ENCODE peak calls at places on chromosomes 6 and 20, in six cellular contexts. One of them, this sample, is unnamed.

GRCh38 chr6:33983721-33984465 is 162.0 kb downstream of the GRM4 start:
- DNase-seq in fibroblast of pulmonary artery: no peak
- DNase-seq in MM.1S: no peak
- DNase-seq in esophagus squamous epithelium: no peak
- DNase-seq in cardiac muscle cell: no peak
- DNase-seq in fibroblast of lung: no peak
- DNase-seq in this sample: no peak

GRCh38 chr20:11891827-11892521 is 25.7 kb upstream of the BTBD3 start:
- DNase-seq in fibroblast of pulmonary artery: peak; percentile 73
- DNase-seq in MM.1S: peak; percentile 84
- DNase-seq in esophagus squamous epithelium: no peak
- DNase-seq in cardiac muscle cell: peak; percentile 75
- DNase-seq in fibroblast of lung: peak; percentile 67
- DNase-seq in this sample: peak; percentile 75

GRCh38 chr6:98980814-98981213 is 33.1 kb upstream of the FBXL4 start:
- DNase-seq in fibroblast of pulmonary artery: no peak
- DNase-seq in MM.1S: no peak
- DNase-seq in esophagus squamous epithelium: no peak
- DNase-seq in cardiac muscle cell: no peak
- DNase-seq in fibroblast of lung: no peak
- DNase-seq in this sample: no peak

GRCh38 chr6:14441371-14441781 is 323.8 kb downstream of the CD83 start:
- DNase-seq in fibroblast of pulmonary artery: peak; percentile 56
- DNase-seq in MM.1S: no peak
- DNase-seq in esophagus squamous epithelium: no peak
- DNase-seq in cardiac muscle cell: peak; percentile 65
- DNase-seq in fibroblast of lung: no peak
- DNase-seq in this sample: peak; percentile 18

GRCh38 chr6:28443112-28443773 is at the start of gene ZSCAN23:
- DNase-seq in fibroblast of pulmonary artery: peak; percentile 94
- DNase-seq in MM.1S: peak; percentile 90
- DNase-seq in esophagus squamous epithelium: peak; percentile 5
- DNase-seq in cardiac muscle cell: peak; percentile 92
- DNase-seq in fibroblast of lung: peak; percentile 92
- DNase-seq in this sample: peak; percentile 80

GRCh38 chr6:151916680-151917164 is 109.2 kb downstream of the ESR1 start:
- DNase-seq in fibroblast of pulmonary artery: peak; percentile 51
- DNase-seq in MM.1S: no peak
- DNase-seq in esophagus squamous epithelium: no peak
- DNase-seq in cardiac muscle cell: peak; percentile 19
- DNase-seq in fibroblast of lung: peak; percentile 76
- DNase-seq in this sample: peak; percentile 72

GRCh38 chr6:87287251-87287650 is 35.1 kb upstream of the SMIM8 start:
- DNase-seq in fibroblast of pulmonary artery: peak; percentile 13
- DNase-seq in MM.1S: no peak
- DNase-seq in esophagus squamous epithelium: no peak
- DNase-seq in cardiac muscle cell: no peak
- DNase-seq in fibroblast of lung: no peak
- DNase-seq in this sample: no peak

GRCh38 chr6:41591859-41592502 is 45.8 kb downstream of the FOXP4 start:
- DNase-seq in fibroblast of pulmonary artery: peak; percentile 66
- DNase-seq in MM.1S: peak; percentile 30
- DNase-seq in esophagus squamous epithelium: no peak
- DNase-seq in cardiac muscle cell: peak; percentile 67
- DNase-seq in fibroblast of lung: peak; percentile 32
- DNase-seq in this sample: peak; percentile 70

GRCh38 chr6:110307368-110307767 is 50.8 kb downstream of the METTL24 start:
- DNase-seq in fibroblast of pulmonary artery: no peak
- DNase-seq in MM.1S: no peak
- DNase-seq in esophagus squamous epithelium: no peak
- DNase-seq in cardiac muscle cell: no peak
- DNase-seq in fibroblast of lung: no peak
- DNase-seq in this sample: no peak

GRCh38 chr6:31418251-31418650 is 14.9 kb downstream of the MICA start:
- DNase-seq in fibroblast of pulmonary artery: no peak
- DNase-seq in MM.1S: no peak
- DNase-seq in esophagus squamous epithelium: no peak
- DNase-seq in cardiac muscle cell: no peak
- DNase-seq in fibroblast of lung: no peak
- DNase-seq in this sample: no peak
- H3K4me3 ChIP-seq in fibroblast of pulmonary artery: no peak overlapping the region
- H3K4me3 ChIP-seq in MM.1S: no peak overlapping the region
- H3K4me3 ChIP-seq in esophagus squamous epithelium: no peak overlapping the region
- H3K4me3 ChIP-seq in cardiac muscle cell: no peak overlapping the region
- H3K4me3 ChIP-seq in fibroblast of lung: no peak overlapping the region
- H3K4me3 ChIP-seq in this sample: no peak overlapping the region

DNA sequence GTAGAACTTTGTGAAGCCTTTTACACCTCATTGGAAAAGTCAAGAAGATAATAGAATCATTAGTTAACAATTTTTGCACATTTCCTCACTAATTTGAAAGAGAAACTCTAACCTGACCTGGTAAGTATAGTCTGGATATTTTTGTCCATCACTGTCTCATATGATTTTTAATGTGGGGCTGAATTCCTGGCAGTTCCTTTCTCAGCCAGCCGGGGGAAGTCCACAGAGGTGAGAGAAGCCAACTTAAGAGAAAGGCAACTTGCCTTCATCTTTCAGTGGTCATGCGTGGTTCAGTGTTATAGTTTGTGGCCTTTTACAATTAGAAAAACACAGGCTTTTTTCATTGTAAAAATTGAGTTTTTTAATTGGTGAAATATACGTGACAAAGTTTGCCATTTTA is 80.6 kb downstream of the CDYL start:
- DNase-seq in fibroblast of pulmonary artery: no peak
- DNase-seq in MM.1S: no peak
- DNase-seq in esophagus squamous epithelium: no peak
- DNase-seq in cardiac muscle cell: no peak
- DNase-seq in fibroblast of lung: no peak
- DNase-seq in this sample: no peak
- TF ChIP-seq CTCF in fibroblast of pulmonary artery: no peak
- TF ChIP-seq CTCF in MM.1S: peak; percentile 18
- TF ChIP-seq CTCF in esophagus squamous epithelium: no peak
- TF ChIP-seq CTCF in cardiac muscle cell: no peak
- TF ChIP-seq CTCF in fibroblast of lung: no peak
- TF ChIP-seq CTCF in this sample: peak; percentile 16

GRCh38 chr20:29876911-29877285 is 1380.6 kb upstream of the DEFB115 start:
- DNase-seq in fibroblast of pulmonary artery: no peak
- DNase-seq in MM.1S: no peak
- DNase-seq in esophagus squamous epithelium: no peak
- DNase-seq in cardiac muscle cell: no peak
- DNase-seq in fibroblast of lung: no peak
- DNase-seq in this sample: no peak

GRCh38 chr20:29878281-29878741 is 1379.2 kb upstream of the DEFB115 start:
- DNase-seq in fibroblast of pulmonary artery: peak; percentile 12
- DNase-seq in MM.1S: no peak
- DNase-seq in esophagus squamous epithelium: no peak
- DNase-seq in cardiac muscle cell: peak; percentile 35
- DNase-seq in fibroblast of lung: no peak
- DNase-seq in this sample: peak; percentile 24

GRCh38 chr20:29874476-29875202 is 1382.8 kb upstream of the DEFB115 start:
- DNase-seq in fibroblast of pulmonary artery: no peak
- DNase-seq in MM.1S: no peak
- DNase-seq in esophagus squamous epithelium: no peak
- DNase-seq in cardiac muscle cell: no peak
- DNase-seq in fibroblast of lung: no peak
- DNase-seq in this sample: no peak

GRCh38 chr20:29878777-29879442 is 1378.6 kb upstream of the DEFB115 start:
- DNase-seq in fibroblast of pulmonary artery: no peak
- DNase-seq in MM.1S: no peak
- DNase-seq in esophagus squamous epithelium: no peak
- DNase-seq in cardiac muscle cell: no peak
- DNase-seq in fibroblast of lung: no peak
- DNase-seq in this sample: no peak

DNA sequence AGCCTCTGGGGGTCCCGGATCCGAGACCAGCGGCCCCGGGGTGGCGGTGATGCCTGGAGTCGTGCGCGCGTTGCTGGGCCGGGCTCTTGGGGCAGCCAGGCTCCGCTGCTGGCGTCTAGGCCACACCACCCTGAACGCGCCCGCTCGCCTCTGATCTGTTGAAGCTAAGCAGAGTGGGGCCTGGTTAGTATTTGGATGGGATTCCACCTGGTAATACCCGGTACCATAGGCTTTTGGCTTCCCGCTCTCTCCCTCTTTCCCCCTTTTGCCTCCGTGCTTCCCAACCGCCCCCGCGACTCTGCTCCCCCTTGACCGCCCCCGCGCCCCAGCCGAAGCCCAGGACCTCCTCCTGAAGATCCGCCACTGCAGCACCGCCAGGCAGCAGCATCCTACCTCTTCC is 1383.5 kb upstream of the DEFB115 start:
- DNase-seq in fibroblast of pulmonary artery: peak; percentile 48
- DNase-seq in MM.1S: peak; percentile 33
- DNase-seq in esophagus squamous epithelium: no peak
- DNase-seq in cardiac muscle cell: peak; percentile 65
- DNase-seq in fibroblast of lung: peak; percentile 49
- DNase-seq in this sample: peak; percentile 46
- H3K4me3 ChIP-seq in fibroblast of pulmonary artery: peak overlapping the region; percentile 41
- H3K4me3 ChIP-seq in MM.1S: no peak overlapping the region
- H3K4me3 ChIP-seq in esophagus squamous epithelium: no peak overlapping the region
- H3K4me3 ChIP-seq in cardiac muscle cell: no peak overlapping the region
- H3K4me3 ChIP-seq in fibroblast of lung: peak overlapping the region; percentile 40
- H3K4me3 ChIP-seq in this sample: peak overlapping the region; percentile 42

DNA sequence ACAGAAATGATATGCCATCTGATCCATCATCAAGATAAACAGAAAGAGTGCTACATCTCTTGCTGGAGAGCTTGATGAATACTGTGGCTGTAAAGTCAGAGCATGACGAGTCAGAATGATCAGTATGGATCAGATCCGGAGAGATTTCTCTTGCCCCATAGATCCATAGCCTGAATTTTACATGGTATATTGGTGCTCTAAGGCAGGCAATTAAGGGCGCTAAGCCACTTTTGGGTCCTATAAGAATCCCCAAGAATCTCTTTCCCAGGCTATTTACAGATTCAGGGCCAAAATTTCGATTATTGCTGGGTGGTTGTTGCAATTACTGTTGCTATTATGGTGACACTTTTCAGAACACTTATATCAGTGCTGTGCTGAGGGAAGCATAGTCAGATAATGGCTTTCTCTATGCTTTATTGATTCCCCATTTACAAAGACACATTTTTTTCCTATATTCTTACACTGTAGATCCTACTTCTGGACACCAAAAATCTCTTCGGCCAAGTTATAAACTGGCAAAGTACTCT is 94.4 kb downstream of the ADGRB3 start:
- DNase-seq in fibroblast of pulmonary artery: no peak
- DNase-seq in MM.1S: no peak
- DNase-seq in esophagus squamous epithelium: no peak
- DNase-seq in cardiac muscle cell: no peak
- DNase-seq in fibroblast of lung: no peak
- DNase-seq in this sample: no peak
- TF ChIP-seq CTCF in fibroblast of pulmonary artery: no peak
- TF ChIP-seq CTCF in MM.1S: no peak
- TF ChIP-seq CTCF in esophagus squamous epithelium: no peak
- TF ChIP-seq CTCF in cardiac muscle cell: no peak
- TF ChIP-seq CTCF in fibroblast of lung: no peak
- TF ChIP-seq CTCF in this sample: no peak

GRCh38 chr20:51529027-51529749 is 13.3 kb downstream of the NFATC2 start:
- DNase-seq in fibroblast of pulmonary artery: peak; percentile 51
- DNase-seq in MM.1S: no peak
- DNase-seq in esophagus squamous epithelium: no peak
- DNase-seq in cardiac muscle cell: peak; percentile 69
- DNase-seq in fibroblast of lung: peak; percentile 56
- DNase-seq in this sample: peak; percentile 62
- H3K4me3 ChIP-seq in fibroblast of pulmonary artery: no peak overlapping the region
- H3K4me3 ChIP-seq in MM.1S: no peak overlapping the region
- H3K4me3 ChIP-seq in esophagus squamous epithelium: no peak overlapping the region
- H3K4me3 ChIP-seq in cardiac muscle cell: no peak overlapping the region
- H3K4me3 ChIP-seq in fibroblast of lung: peak overlapping the region; percentile 23
- H3K4me3 ChIP-seq in this sample: peak overlapping the region; percentile 18

This sample was measured in fibroblast of villous mesenchyme.